ENCODE peak calls at places on chromosomes 16 and 17, in ten cellular contexts. F is kidney glomerular epithelial cell; M is HAP-1; A is adipocyte; O is M059J; B is Calu3; N is astrocyte; S is stimulated activated CD8-positive, alpha-beta memory T cell treated with anti-CD3 and anti-CD28 coated beads, Interleukin-12 subunit alpha, Interleukin-12 subunit beta, amount 100 ng/mL, for 4 hours; L is HFF-Myc; I is astrocyte of the cerebellum. H is an unnamed sample.

GRCh38 chr16:11914210-11914758 is 1.5 kb downstream of the GSPT1 start:
- DNase-seq in L (no peak), N (no peak), O (no peak), I (no peak), B (no peak), M (no peak), S (no peak), A (peak; percentile 14), F (peak; percentile 26), H (no peak)

GRCh38 chr17:30920282-30920681 is 1.5 kb upstream of the ADAP2 start:
- DNase-seq in S (no peak), I (no peak), B (no peak), A (no peak), N (no peak), M (no peak), F (peak; percentile 28), O (peak; percentile 66), L (no peak), H (peak; percentile 3)

GRCh38 chr17:909642-910323 is 69.8 kb downstream of the NXN start:
- DNase-seq in B (no peak), A (no peak), L (no peak), N (no peak), O (no peak), F (no peak), M (no peak), I (no peak), S (no peak), H (no peak)

GRCh38 chr16:13507530-13507929 is 412.4 kb upstream of the ERCC4 start:
- DNase-seq in S (no peak), N (no peak), A (no peak), L (no peak), B (no peak), M (no peak), O (no peak), F (no peak), I (no peak), H (no peak)

GRCh38 chr16:75566889-75567255 is 693 bp downstream of the GABARAPL2 start:
- DNase-seq in I (no peak), N (no peak), O (peak; percentile 12), L (no peak), A (peak; percentile 56), B (peak; percentile 31), M (no peak), S (no peak), F (no peak), H (no peak)

GRCh38 chr17:16929757-16930520 is 42.0 kb downstream of the TNFRSF13B start:
- DNase-seq in N (no peak), B (no peak), A (no peak), M (no peak), S (no peak), I (no peak), O (no peak), L (no peak), F (no peak), H (no peak)

GRCh38 chr16:88329726-88330700 is 52.7 kb upstream of the ZNF469 start:
- DNase-seq in O (peak; percentile 76), F (no peak), S (no peak), M (no peak), N (peak; percentile 42), L (no peak), A (no peak), B (no peak), I (no peak), H (no peak)

GRCh38 chr17:75536401-75536800 is 10.9 kb downstream of the LLGL2 start:
- DNase-seq in M (no peak), N (no peak), A (no peak), L (no peak), I (no peak), F (no peak), B (no peak), S (no peak), O (no peak), H (no peak)

GRCh38 chr16:54446639-54447038 is 160.1 kb upstream of the IRX3 start:
- DNase-seq in I (peak; percentile 93), O (peak; percentile 94), F (peak; percentile 95), L (no peak), M (peak; percentile 11), N (peak; percentile 95), A (peak; percentile 66), B (no peak), S (no peak), H (no peak)

GRCh38 chr16:86568677-86569623 is 2.3 kb downstream of the FOXC2 start:
- DNase-seq in O (no peak), A (peak; percentile 49), I (no peak), N (no peak), B (no peak), S (no peak), F (peak; percentile 20), M (no peak), L (no peak), H (no peak)

GRCh38 chr16:88691924-88692560 is 5.7 kb upstream of the SNAI3 start:
- DNase-seq in M (no peak), O (no peak), A (no peak), N (no peak), I (no peak), S (no peak), L (no peak), B (no peak), F (no peak), H (no peak)

H was measured in AG04450.